ENCODE peak calls at places on chromosomes 1 and 21, in eight cellular contexts. S, E, I, X, C, A, M and Y are unnamed samples.

GRCh38 chr1:94527447-94528031 is 14.0 kb downstream of the F3 start:
- DNase-seq in X (no peak), C (no peak), A (no peak), I (peak), S (peak), E (no peak), M (no peak), Y (no peak)

GRCh38 chr1:192732787-192733186 is 76.1 kb upstream of the RGS2 start:
- DNase-seq in E (no peak), X (peak), C (no peak), M (no peak), A (no peak), I (peak), S (peak), Y (no peak)

GRCh38 chr1:33692216-33693188 is 171.4 kb upstream of the HMGB4 start:
- DNase-seq in I (no peak), M (no peak), S (no peak), C (no peak), E (no peak), A (no peak), X (no peak), Y (no peak)

GRCh38 chr1:64241069-64241468 is 37.6 kb downstream of the UBE2U start:
- DNase-seq in I (no peak), M (no peak), S (no peak), A (no peak), E (no peak), X (no peak), C (no peak), Y (no peak)

GRCh38 chr1:214178102-214178501 is 102.9 kb upstream of the SMYD2 start:
- DNase-seq in X (no peak), E (no peak), A (no peak), S (no peak), C (no peak), I (no peak), M (no peak), Y (no peak)

GRCh38 chr1:154431586-154432373 is 26.6 kb downstream of the IL6R start:
- DNase-seq in A (no peak), X (no peak), S (no peak), I (no peak), M (no peak), E (no peak), C (no peak), Y (no peak)

GRCh38 chr21:20661221-20661620 is 337.0 kb upstream of the NCAM2 start:
- DNase-seq in I (no peak), E (no peak), C (no peak), X (no peak), A (no peak), M (no peak), S (no peak), Y (no peak)

GRCh38 chr1:55277377-55278130 is 62.4 kb upstream of the USP24 start:
- DNase-seq in M (peak), I (peak), X (peak), E (peak), A (peak), S (peak), C (peak), Y (no peak)

GRCh38 chr1:21896652-21897532 is 40.2 kb downstream of the HSPG2 start:
- DNase-seq in X (no peak), E (peak), S (no peak), C (peak), I (no peak), M (peak), A (peak), Y (no peak)

GRCh38 chr1:3066826-3067225 is 2.2 kb upstream of the PRDM16 start:
- DNase-seq in M (no peak), I (no peak), E (peak), A (no peak), X (no peak), S (no peak), C (peak), Y (peak)

GRCh38 chr1:202034683-202035462 is 24.5 kb downstream of the ELF3 start:
- DNase-seq in I (peak), C (no peak), X (peak), E (peak), A (peak), S (peak), M (peak), Y (peak)

GRCh38 chr1:2968471-2968881 is 52.8 kb upstream of the ACTRT2 start:
- DNase-seq in E (peak), I (no peak), X (no peak), A (no peak), S (no peak), C (no peak), M (no peak), Y (peak)

GRCh38 chr1:107804134-107804533 is 160.8 kb downstream of the VAV3 start:
- DNase-seq in I (no peak), X (peak), A (no peak), E (no peak), C (no peak), S (no peak), M (no peak), Y (no peak)

GRCh38 chr1:33455537-33456301 is 16.7 kb upstream of the ZSCAN20 start:
- DNase-seq in S (peak), E (no peak), X (peak), C (no peak), M (no peak), A (peak), I (peak), Y (no peak)

GRCh38 chr21:27129215-27129614 is 162.3 kb upstream of the ADAMTS5 start:
- DNase-seq in E (no peak), I (no peak), M (no peak), X (no peak), C (no peak), S (no peak), A (no peak), Y (no peak)

GRCh38 chr1:2382621-2383361 is 8.6 kb downstream of the MORN1 start:
- DNase-seq in M (no peak), E (peak), S (no peak), A (peak), I (peak), C (peak), X (no peak), Y (peak)

DNA sequence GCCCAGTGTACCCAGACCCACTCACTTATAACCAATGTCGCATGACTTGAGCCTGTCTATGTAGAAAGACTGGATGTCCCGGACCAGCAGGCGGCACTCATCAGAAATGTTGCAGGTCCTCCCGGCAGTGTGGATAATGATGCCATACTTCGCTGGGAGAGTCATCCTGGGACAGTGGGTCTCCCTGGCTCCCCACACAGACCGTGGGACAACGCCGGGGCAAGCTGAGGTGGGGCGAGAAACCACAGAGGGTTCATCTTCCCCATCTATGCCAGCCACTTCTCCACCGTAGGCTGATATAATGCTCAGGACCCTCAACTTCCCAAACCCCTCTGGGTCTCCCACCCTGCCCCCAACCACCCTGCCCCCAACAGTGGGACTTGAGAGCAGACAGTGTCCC is 8.3 kb downstream of the PGLYRP4 start:
- DNase-seq in S (no peak), A (no peak), I (no peak), M (no peak), X (no peak), E (no peak), C (no peak), Y (no peak)
- TF ChIP-seq CTCF in S (no peak), A (no peak), I (no peak), M (no peak), X (no peak), E (no peak), C (no peak), Y (no peak)

DNA sequence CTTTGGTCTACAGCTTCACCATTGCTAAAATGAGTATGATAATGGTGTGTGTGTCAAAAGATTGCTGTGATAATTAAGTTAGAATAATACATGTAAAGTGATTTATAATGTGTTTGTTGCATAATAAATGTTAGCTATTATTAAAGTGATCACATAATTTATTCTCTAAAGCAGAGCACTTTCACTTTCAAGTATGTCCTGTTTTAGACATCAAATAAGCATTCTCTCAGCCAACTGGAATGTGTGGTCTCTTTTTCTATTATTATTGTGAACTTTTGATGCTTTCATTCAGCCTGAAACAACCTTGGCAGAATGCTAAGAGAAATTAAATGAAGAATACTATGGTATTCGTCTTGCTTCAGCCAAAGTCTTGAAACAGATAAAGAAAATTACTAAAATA is 102.8 kb upstream of the COL11A1 start:
- DNase-seq in E (no peak), S (no peak), I (no peak), A (no peak), M (no peak), C (no peak), X (no peak), Y (no peak)
- TF ChIP-seq CTCF in E (no peak), S (no peak), I (no peak), A (no peak), M (no peak), C (no peak), X (no peak), Y (no peak)

GRCh38 chr1:208461680-208462079 is 217.5 kb upstream of the PLXNA2 start:
- DNase-seq in A (peak), C (no peak), M (no peak), X (peak), I (no peak), S (no peak), E (no peak), Y (no peak)
- TF ChIP-seq CTCF in A (peak), C (no peak), M (no peak), X (peak), I (peak), S (peak), E (no peak), Y (peak)

GRCh38 chr1:71357708-71358107 is 276.9 kb upstream of the ZRANB2 start:
- DNase-seq in M (no peak), C (no peak), I (no peak), E (no peak), X (no peak), S (no peak), A (peak), Y (no peak)
- TF ChIP-seq CTCF in M (no peak), C (no peak), I (no peak), E (no peak), X (no peak), S (no peak), A (no peak), Y (no peak)

GRCh38 chr1:35215346-35215745 is 22.4 kb upstream of the SFPQ start:
- DNase-seq in E (no peak), I (no peak), C (no peak), A (no peak), X (no peak), S (no peak), M (no peak), Y (no peak)

GRCh38 chr1:35222322-35223108 is 29.6 kb upstream of the SFPQ start:
- DNase-seq in I (no peak), S (no peak), C (no peak), E (no peak), X (no peak), A (no peak), M (no peak), Y (no peak)

GRCh38 chr1:35223109-35223630 is 30.2 kb upstream of the SFPQ start:
- DNase-seq in S (no peak), I (no peak), X (no peak), C (no peak), A (no peak), E (no peak), M (no peak), Y (no peak)

GRCh38 chr1:35226546-35226945 is 33.6 kb upstream of the SFPQ start:
- DNase-seq in E (no peak), M (no peak), I (no peak), X (no peak), S (no peak), C (no peak), A (no peak), Y (no peak)

DNA sequence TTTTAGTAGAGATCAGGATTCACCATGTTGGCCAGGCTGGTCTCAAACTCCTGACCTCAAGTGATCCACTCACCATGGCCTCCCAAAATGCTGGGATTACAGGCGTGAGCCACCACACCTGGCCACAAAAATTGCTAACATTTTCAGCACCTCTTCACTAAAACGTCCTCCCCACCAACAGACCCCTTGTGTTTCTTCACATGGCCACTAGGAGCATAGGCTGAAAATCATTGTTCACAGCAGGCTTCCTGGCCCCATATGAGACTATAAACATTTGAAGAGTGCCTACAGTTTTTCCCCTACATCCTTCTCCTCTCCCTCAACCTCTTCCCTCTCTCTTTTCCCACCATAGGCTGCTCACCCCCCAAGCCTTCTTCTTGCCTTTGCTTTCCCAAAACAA is 28.0 kb upstream of the SFPQ start:
- DNase-seq in S (peak), I (peak), E (no peak), A (peak), X (peak), M (no peak), C (no peak), Y (no peak)
- TF ChIP-seq CTCF in S (peak), I (peak), E (peak), A (peak), X (peak), M (no peak), C (no peak), Y (peak)

GRCh38 chr1:24311731-24312130 is 7.4 kb upstream of the GRHL3 start:
- DNase-seq in I (no peak), X (no peak), M (no peak), E (no peak), A (no peak), S (no peak), C (no peak), Y (no peak)
- TF ChIP-seq CTCF in I (no peak), X (no peak), M (no peak), E (no peak), A (no peak), S (no peak), C (no peak), Y (no peak)

GRCh38 chr1:25581764-25582163 is 34.8 kb upstream of the MAN1C1 start:
- DNase-seq in E (peak), X (no peak), C (no peak), I (no peak), M (no peak), S (no peak), A (peak), Y (no peak)

GRCh38 chr1:25583519-25584370 is 32.8 kb upstream of the MAN1C1 start:
- DNase-seq in M (no peak), C (no peak), E (no peak), I (no peak), X (no peak), S (no peak), A (no peak), Y (no peak)

GRCh38 chr1:25579947-25580309 is 36.5 kb downstream of the LDLRAP1 start:
- DNase-seq in X (no peak), A (no peak), C (no peak), S (no peak), M (no peak), E (peak), I (no peak), Y (no peak)

GRCh38 chr1:25579241-25579946 is 36.0 kb downstream of the LDLRAP1 start:
- DNase-seq in S (no peak), A (no peak), E (peak), C (no peak), I (no peak), M (no peak), X (no peak), Y (no peak)

DNA sequence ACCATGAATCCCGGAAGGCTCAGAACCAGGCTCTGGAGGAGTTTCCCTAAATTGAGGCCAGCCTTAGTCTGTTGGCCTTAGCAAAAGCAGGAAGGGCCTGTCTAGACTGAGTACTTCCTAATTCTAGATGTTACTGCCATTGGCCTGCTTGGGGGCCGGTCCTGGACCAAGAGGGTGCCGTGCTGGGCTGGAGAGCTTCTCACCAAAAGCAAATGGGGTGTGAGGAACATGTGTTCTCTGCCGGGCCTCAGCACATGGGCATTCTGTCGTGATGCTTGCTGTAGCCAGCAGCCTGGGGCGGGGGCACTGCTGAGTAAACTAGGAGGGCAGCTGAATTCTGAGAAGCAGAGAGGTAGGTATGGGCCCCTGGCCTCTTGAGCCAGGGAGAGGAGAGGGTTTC is 35.7 kb upstream of the MAN1C1 start:
- DNase-seq in E (peak), A (no peak), X (no peak), M (no peak), C (no peak), S (no peak), I (no peak), Y (no peak)
- TF ChIP-seq CTCF in E (no peak), A (no peak), X (no peak), M (no peak), C (no peak), S (no peak), I (no peak), Y (no peak)

DNA sequence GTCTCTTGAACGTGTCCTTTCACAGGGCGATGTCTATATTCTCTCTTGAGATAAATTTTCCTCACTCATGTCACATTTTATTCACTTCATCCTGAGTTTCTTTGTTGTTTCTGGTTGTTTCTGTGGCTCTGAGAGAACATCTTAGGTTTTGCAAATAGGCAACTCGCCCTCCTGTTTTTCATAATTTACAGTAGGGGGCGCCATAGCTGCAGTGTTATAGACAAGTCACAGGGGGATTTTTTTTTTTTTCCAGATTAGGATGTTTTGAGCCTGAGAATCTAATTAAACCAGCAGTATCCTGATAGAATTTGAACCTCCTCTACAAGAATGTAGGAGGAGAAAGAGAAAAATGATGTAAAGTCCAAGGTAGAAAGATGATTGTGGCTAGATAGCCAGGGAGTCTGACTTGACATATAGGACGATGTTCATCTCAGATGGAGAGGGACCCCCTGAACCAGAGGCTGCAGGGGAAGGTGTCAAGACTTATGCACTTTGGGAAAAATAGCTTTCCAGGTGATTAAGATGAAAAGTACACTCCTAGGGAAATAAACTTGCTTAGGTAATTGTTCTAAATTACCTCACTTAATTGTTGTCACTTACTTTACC is 76.3 kb downstream of the ZP4 start:
- DNase-seq in A (no peak), I (no peak), M (no peak), X (no peak), E (no peak), S (peak), C (no peak), Y (no peak)
- TF ChIP-seq CTCF in A (peak), I (peak), M (no peak), X (peak), E (peak), S (peak), C (no peak), Y (peak)

DNA sequence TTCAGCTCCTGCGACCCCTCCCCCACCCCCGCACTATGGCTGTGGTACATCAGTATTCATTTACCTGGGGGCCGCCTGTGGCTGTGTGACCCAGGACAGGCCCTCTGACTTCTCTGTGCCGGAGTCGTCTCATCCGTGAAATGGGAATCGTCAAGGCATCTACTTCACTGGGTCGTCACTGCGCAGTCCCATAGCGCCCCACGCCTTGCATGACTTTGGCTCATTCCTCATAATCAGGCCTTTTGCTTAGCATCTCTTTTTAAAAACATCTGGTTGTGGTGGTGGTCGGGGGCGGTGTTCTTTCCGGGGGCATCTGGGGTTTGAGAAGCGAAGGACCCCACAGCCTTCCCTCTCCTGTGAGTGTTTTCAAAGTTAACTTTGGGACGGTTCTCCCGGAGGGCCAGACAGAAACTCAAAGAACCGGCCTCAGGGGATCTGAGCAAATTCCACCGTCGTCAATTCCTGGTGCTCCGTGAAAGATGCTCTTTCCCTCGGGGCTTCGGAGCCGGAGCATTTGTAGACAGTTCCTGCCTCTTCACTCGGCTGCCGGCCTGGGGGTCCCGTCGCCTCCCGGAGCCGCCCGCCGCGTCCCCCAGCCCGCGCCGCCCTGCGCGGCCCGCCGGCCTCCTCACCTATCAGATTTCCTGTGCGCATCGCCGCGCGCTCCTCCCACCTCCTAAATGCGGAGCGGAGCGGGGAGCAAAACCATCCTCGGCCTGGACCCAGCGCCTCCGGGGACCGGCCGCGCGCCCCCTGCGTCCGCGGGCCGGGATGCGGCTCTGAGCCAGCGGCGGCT is at the start of gene B3GALT5:
- DNase-seq in C (peak), M (no peak), A (no peak), E (no peak), S (peak), I (peak), X (no peak), Y (no peak)
- TF ChIP-seq CTCF in C (no peak), M (no peak), A (no peak), E (no peak), S (no peak), I (no peak), X (no peak), Y (peak)

DNA sequence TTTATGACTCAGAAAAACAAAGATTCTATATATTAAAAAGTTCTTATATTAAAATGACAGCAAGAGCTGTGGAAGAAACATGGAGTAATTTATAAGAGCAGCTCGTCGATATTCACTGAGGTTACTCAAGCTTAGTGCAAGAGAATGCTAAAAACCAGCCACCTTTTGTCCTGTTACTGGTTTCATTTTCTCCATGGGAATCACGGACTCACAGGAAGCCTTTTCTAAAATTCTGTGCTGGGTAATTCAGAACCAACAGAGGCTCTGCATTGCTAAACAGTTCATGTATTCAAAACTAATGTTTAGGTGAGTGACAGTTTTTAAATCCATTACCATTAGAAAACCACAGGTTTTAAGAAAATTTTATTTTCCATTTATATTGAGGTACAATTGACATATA is 147.7 kb upstream of the MAP1LC3C start:
- DNase-seq in E (no peak), M (no peak), A (no peak), I (no peak), C (no peak), X (no peak), S (no peak), Y (no peak)
- TF ChIP-seq CTCF in E (no peak), M (no peak), A (no peak), I (no peak), C (no peak), X (no peak), S (no peak), Y (no peak)